ENCODE peak calls at places on chromosomes 7 and 10, in four cellular contexts. X is keratinocyte, Q is left ventricle myocardium inferior, D is Panc1. K is an unnamed sample. For H3K4me1, the result is how much of the 10 kb centered on the place peaks cover.

GRCh38 chr10:73095479-73096021 is 1.1 kb downstream of the P4HA1 start:
- DNase-seq in X (no peak), Q (peak), D (peak), K (peak)

GRCh38 chr10:125448596-125448995 is 234.4 kb downstream of the TEX36 start:
- DNase-seq in X (peak), Q (no peak), D (no peak), K (peak)

GRCh38 chr7:55019691-55020480 is 1.1 kb downstream of the EGFR start:
- DNase-seq in X (no peak), Q (peak), D (no peak), K (no peak)

GRCh38 chr7:50782376-50783208 is at the start of gene GRB10:
- DNase-seq in X (no peak), Q (peak), D (no peak), K (peak)

GRCh38 chr10:59006511-59007306 is 169.7 kb upstream of the PHYHIPL start:
- DNase-seq in X (no peak), Q (no peak), D (no peak), K (peak)

GRCh38 chr10:114684085-114684821 is 26.2 kb upstream of the ABLIM1 start:
- DNase-seq in X (no peak), Q (peak), D (no peak), K (no peak)

GRCh38 chr10:107733731-107734130 is 569.2 kb upstream of the SORCS1 start:
- DNase-seq in X (no peak), Q (no peak), D (no peak), K (no peak)

GRCh38 chr10:61336831-61337230 is 116.3 kb downstream of the TMEM26 start:
- DNase-seq in X (no peak), Q (no peak), D (no peak), K (no peak)

GRCh38 chr7:7156663-7157062 is 25.7 kb upstream of the C1GALT1 start:
- DNase-seq in X (no peak), Q (no peak), D (no peak), K (no peak)

GRCh38 chr7:108452707-108453106 is 3.5 kb downstream of the NRCAM start:
- DNase-seq in X (no peak), Q (no peak), D (peak), K (no peak)

GRCh38 chr10:6199131-6199733 is 3.5 kb upstream of the PFKFB3 start:
- DNase-seq in X (no peak), Q (no peak), D (no peak), K (no peak)

GRCh38 chr10:61897671-61898434 is 3.6 kb upstream of the ARID5B start:
- DNase-seq in X (no peak), Q (no peak), D (no peak), K (peak)

GRCh38 chr10:64091889-64092288 is 570.7 kb downstream of the REEP3 start:
- DNase-seq in X (no peak), Q (no peak), D (no peak), K (peak)

GRCh38 chr10:43203491-43204393 is 63.1 kb downstream of the RASGEF1A start:
- DNase-seq in X (no peak), Q (no peak), D (peak), K (peak)

GRCh38 chr7:83957333-83957732 is 237.3 kb downstream of the SEMA3A start:
- DNase-seq in X (no peak), Q (no peak), D (no peak), K (no peak)

GRCh38 chr7:144416341-144416740 is 12.8 kb upstream of the NOBOX start:
- DNase-seq in X (peak), Q (no peak), D (no peak), K (no peak)

GRCh38 chr7:16880469-16881034 is 1.2 kb downstream of the AGR3 start:
- DNase-seq in X (no peak), Q (no peak), D (no peak), K (no peak)

GRCh38 chr10:34273340-34273739 is 541.8 kb downstream of the PARD3 start:
- DNase-seq in X (no peak), Q (no peak), D (no peak), K (no peak)

GRCh38 chr10:108782411-108782810 is 1140.9 kb downstream of the XPNPEP1 start:
- DNase-seq in X (no peak), Q (no peak), D (no peak), K (no peak)

GRCh38 chr10:114044251-114045070 is 795 bp downstream of the ADRB1 start:
- DNase-seq in X (no peak), Q (peak), D (no peak), K (no peak)

GRCh38 chr10:31242902-31243301 is 76.1 kb upstream of the ZEB1 start:
- DNase-seq in X (no peak), Q (no peak), D (peak), K (no peak)

GRCh38 chr7:120843121-120843520 is 14.8 kb downstream of the TSPAN12 start:
- DNase-seq in X (no peak), Q (no peak), D (no peak), K (no peak)

GRCh38 chr10:126186746-126187145 is 201.5 kb downstream of the ADAM12 start:
- DNase-seq in X (no peak), Q (no peak), D (no peak), K (no peak)

GRCh38 chr10:66467042-66467441 is 458.8 kb upstream of the LRRTM3 start:
- DNase-seq in X (no peak), Q (no peak), D (no peak), K (no peak)

GRCh38 chr10:110708776-110709443 is 64.8 kb downstream of the RBM20 start:
- DNase-seq in X (no peak), Q (no peak), D (no peak), K (no peak)

GRCh38 chr10:49398000-49398861 is 2.3 kb upstream of the DRGX start:
- DNase-seq in X (no peak), Q (peak), D (no peak), K (peak)

GRCh38 chr10:123787566-123787965 is 104.0 kb downstream of the CPXM2 start:
- DNase-seq in X (no peak), Q (no peak), D (no peak), K (no peak)

GRCh38 chr7:138465046-138465445 is 5.0 kb downstream of the TRIM24 start:
- DNase-seq in X (no peak), Q (no peak), D (no peak), K (no peak)

GRCh38 chr7:123573896-123574467 is 16.4 kb upstream of the NDUFA5 start:
- DNase-seq in X (no peak), Q (no peak), D (no peak), K (no peak)

GRCh38 chr7:94059747-94060146 is 55.6 kb upstream of the BET1 start:
- DNase-seq in X (no peak), Q (no peak), D (no peak), K (no peak)

GRCh38 chr7:38171558-38172403 is 6.3 kb upstream of the STARD3NL start:
- DNase-seq in X (no peak), Q (no peak), D (no peak), K (no peak)

GRCh38 chr7:3244241-3244814 is 56.7 kb upstream of the SDK1 start:
- DNase-seq in X (no peak), Q (no peak), D (peak), K (no peak)

GRCh38 chr7:144606231-144606630 is 202.7 kb upstream of the NOBOX start:
- DNase-seq in X (no peak), Q (no peak), D (no peak), K (no peak)

GRCh38 chr7:90916319-90916718 is 320.2 kb downstream of the CDK14 start:
- DNase-seq in X (no peak), Q (no peak), D (no peak), K (no peak)

GRCh38 chr10:14670551-14671240 is 104.0 kb downstream of the FAM107B start:
- DNase-seq in X (no peak), Q (no peak), D (no peak), K (no peak)

GRCh38 chr7:83861-84632 is 108.3 kb upstream of the FAM20C start:
- DNase-seq in X (no peak), Q (no peak), D (no peak), K (no peak)

GRCh38 chr7:92717982-92718716 is 118.2 kb downstream of the CDK6 start:
- DNase-seq in X (no peak), Q (no peak), D (no peak), K (no peak)

GRCh38 chr7:102424787-102425218 is 8.6 kb upstream of the ORAI2 start:
- DNase-seq in X (no peak), Q (no peak), D (no peak), K (no peak)

GRCh38 chr7:102424129-102424551 is 9.2 kb upstream of the ORAI2 start:
- DNase-seq in X (no peak), Q (no peak), D (no peak), K (no peak)

GRCh38 chr7:102429141-102429904 is 4.1 kb upstream of the ORAI2 start:
- DNase-seq in X (no peak), Q (no peak), D (no peak), K (no peak)

GRCh38 chr7:102425639-102426267 is 7.6 kb upstream of the ORAI2 start:
- DNase-seq in X (no peak), Q (peak), D (no peak), K (no peak)

DNA sequence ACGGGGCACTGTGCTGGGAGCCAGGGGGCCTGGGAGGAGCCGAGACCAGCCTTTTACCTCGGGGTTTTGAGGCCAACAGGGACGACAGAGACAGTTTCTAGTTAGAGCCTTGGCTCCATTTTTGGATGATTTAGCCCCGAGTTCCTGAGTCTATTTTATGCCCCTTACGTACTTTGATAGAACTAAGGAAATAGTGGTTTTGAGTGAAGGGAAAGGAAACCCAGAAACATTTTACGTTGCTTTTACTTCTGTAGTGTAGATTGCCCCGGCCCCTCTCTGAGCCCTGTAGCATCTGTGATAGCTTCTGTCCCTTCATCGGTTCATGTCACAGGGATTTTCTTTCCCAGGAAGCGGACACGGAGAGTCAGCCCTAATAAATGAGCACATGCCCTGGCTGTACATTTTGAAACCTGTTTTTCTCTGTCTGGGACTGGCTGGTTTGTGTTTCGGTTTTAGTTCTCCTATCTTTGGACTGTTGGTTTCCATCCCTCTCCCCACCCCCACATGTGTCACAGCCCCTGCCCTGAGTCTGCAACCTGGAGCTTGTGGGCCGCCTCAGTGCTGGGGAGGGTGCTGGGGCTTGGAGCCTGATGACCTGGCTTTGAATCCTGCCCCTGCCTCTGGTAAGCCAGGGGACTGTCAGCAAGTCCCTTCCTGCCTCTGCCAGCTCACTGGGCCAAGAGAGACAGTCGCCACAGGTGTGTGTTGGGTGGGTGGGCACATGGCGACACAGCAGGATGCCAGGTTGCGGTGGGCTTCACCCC is 6.9 kb upstream of the ORAI2 start:
- DNase-seq in X (no peak), Q (no peak), D (no peak), K (no peak)
- H3K27ac ChIP-seq in X (no peak), Q (peak), D (no peak), K (no peak)

GRCh38 chr7:27031289-27032172 is 64.3 kb downstream of the HOXA1 start:
- DNase-seq in X (no peak), Q (no peak), D (no peak), K (no peak)
- H3K4me1 ChIP-seq in X (under half), Q (under half), D (under half), K (under half)

GRCh38 chr7:75740846-75741497 is 2.2 kb upstream of the HIP1 start:
- DNase-seq in X (no peak), Q (peak), D (no peak), K (peak)
- H3K27ac ChIP-seq in X (no peak), Q (peak), D (no peak), K (no peak)

GRCh38 chr7:116354171-116354545 is 143.8 kb downstream of the TES start:
- DNase-seq in X (no peak), Q (peak), D (no peak), K (peak)
- H3K4me1 ChIP-seq in X (half or more), Q (half or more), D (under half), K (under half)

GRCh38 chr7:47581821-47582747 is at the start of gene TNS3:
- DNase-seq in X (no peak), Q (peak), D (no peak), K (peak)
- H3K27ac ChIP-seq in X (no peak), Q (peak), D (peak), K (peak)

DNA sequence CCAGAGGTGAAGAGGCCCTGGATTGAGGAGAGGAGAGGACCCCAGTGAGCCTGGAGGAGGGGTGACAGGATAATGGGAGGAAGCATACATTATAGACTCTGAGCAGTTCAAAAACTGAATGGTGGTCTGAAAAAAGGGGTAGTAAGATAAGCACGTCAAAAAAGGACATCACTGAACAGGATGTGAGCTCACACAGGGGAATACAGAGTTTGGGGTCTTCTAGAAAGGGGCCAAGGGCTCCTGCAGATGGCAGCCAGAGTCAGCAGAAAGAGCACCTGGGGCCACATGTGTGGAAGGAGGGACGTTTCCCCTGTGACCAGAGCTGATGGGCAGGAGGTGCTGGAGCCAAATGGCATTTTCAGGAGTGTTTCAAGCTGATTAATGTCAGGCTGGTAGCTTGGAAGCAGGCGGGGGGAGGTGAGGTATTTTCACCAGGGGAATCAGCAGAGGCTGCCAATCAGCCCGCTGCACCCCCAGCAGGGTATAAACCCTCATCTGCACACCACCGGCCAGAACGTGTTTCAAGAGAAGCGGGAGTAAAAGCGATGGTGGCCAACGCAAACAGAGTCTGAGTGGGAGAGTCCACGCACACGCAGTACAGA is 85.7 kb downstream of the TNS3 start:
- DNase-seq in X (no peak), Q (no peak), D (no peak), K (no peak)
- H3K4me1 ChIP-seq in X (under half), Q (half or more), D (half or more), K (under half)

GRCh38 chr7:71457881-71458590 is 326.1 kb downstream of the GALNT17 start:
- DNase-seq in X (no peak), Q (no peak), D (no peak), K (no peak)

GRCh38 chr7:71457021-71457420 is 325.1 kb downstream of the GALNT17 start:
- DNase-seq in X (no peak), Q (no peak), D (no peak), K (no peak)

GRCh38 chr7:71453630-71454029 is 321.7 kb downstream of the GALNT17 start:
- DNase-seq in X (no peak), Q (no peak), D (no peak), K (no peak)

GRCh38 chr7:71459137-71459536 is 327.2 kb downstream of the GALNT17 start:
- DNase-seq in X (no peak), Q (no peak), D (no peak), K (no peak)

GRCh38 chr7:71454981-71455380 is 323.0 kb downstream of the GALNT17 start:
- DNase-seq in X (no peak), Q (no peak), D (no peak), K (no peak)
- H3K27ac ChIP-seq in X (no peak), Q (no peak), D (no peak), K (no peak)

DNA sequence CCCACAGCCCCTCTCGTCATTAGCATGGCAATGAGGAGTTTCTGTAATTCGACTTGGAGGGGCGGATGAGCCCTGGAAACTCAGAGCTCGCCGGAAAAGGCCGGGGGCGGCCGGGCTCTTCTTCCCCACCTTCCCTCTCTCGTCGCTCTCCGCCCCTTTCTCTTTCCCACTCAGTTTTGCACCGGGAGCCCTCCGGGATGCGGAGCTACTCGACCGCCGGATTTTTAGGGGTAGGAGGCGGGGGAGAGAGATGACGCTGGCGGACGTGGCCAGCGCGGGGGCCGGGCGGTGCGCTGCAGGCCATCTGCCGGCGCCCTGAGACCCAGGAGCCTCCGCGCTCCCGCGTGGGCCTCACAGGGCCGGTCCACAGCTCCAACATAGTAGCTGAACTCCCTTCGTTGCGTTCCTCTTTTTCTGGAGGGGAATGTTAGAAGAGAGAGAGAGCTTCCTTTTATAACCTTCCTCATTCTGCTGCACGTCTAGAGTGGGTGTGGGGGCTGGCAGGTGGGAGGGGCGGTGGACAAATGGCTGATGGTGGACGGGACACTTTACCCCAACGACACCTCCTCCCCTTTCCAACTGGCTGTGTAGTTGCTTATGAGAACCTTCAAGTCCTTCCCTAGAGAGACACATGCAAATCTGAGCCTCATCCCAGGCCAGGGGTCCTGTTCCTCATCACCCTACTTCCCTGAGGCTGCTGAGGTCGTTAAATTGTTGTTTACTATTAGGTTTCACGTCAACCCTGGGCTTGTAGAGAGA is 1.1 kb upstream of the HOXA1 start:
- DNase-seq in X (no peak), Q (no peak), D (no peak), K (no peak)
- H3K4me1 ChIP-seq in X (under half), Q (under half), D (half or more), K (under half)

GRCh38 chr7:20083781-20084180 is 133.4 kb downstream of the MACC1 start:
- DNase-seq in X (peak), Q (no peak), D (no peak), K (no peak)

GRCh38 chr7:20085086-20085485 is 132.1 kb downstream of the MACC1 start:
- DNase-seq in X (no peak), Q (no peak), D (no peak), K (no peak)

GRCh38 chr7:20089431-20089830 is 127.8 kb downstream of the MACC1 start:
- DNase-seq in X (no peak), Q (no peak), D (no peak), K (no peak)
- H3K27ac ChIP-seq in X (no peak), Q (no peak), D (no peak), K (no peak)

DNA sequence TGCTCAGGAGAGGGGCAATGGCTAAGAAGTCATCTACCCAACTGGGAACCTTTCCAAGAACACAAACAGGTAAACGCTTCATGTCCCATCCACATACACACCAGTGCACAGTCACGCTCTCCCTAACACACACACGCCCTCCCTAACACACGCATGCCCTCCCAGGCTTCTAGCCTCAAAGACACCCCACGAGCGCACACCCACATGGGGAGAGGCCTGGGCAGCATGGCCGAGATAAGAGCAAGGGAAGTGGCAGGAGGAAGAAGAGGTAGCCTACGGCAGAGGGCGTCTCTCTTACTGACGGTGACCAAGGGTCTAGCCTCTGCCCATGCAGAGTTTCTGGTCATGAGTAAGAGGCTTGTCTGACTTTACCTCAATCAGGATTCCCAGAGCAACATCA is 3.1 kb downstream of the CYREN start:
- DNase-seq in X (no peak), Q (no peak), D (no peak), K (no peak)
- H3K4me1 ChIP-seq in X (under half), Q (half or more), D (under half), K (under half)

K was measured in testis.